ENCODE peak calls at places on chromosomes 2 and 18, in seven cellular contexts. J, X, G, F, U, V and B are unnamed samples.

GRCh38 chr2:187165936-187166335 is 282.1 kb downstream of the CALCRL start:
- DNase-seq in J (no peak), X (no peak), G (no peak), F (no peak), U (no peak), V (no peak), B (no peak)

GRCh38 chr2:98324181-98324580 is 22.1 kb upstream of the CNGA3 start:
- DNase-seq in J (peak), X (no peak), G (no peak), F (no peak), U (no peak), V (no peak), B (no peak)

GRCh38 chr2:69291004-69291650 is 95.9 kb downstream of the GFPT1 start:
- DNase-seq in J (peak), X (no peak), G (no peak), F (no peak), U (no peak), V (no peak), B (no peak)

GRCh38 chr2:196233033-196233807 is 61.8 kb upstream of the STK17B start:
- DNase-seq in J (peak), X (no peak), G (peak), F (peak), U (no peak), V (no peak), B (no peak)

GRCh38 chr2:233442028-233442310 is 87.7 kb downstream of the DGKD start:
- DNase-seq in J (no peak), X (peak), G (no peak), F (no peak), U (no peak), V (no peak), B (no peak)

GRCh38 chr2:26245231-26245732 is 543 bp downstream of the HADHB start:
- DNase-seq in J (peak), X (peak), G (no peak), F (no peak), U (peak), V (no peak), B (no peak)

GRCh38 chr2:210086292-210086691 is 83.9 kb downstream of the RPE start:
- DNase-seq in J (peak), X (no peak), G (no peak), F (no peak), U (no peak), V (no peak), B (no peak)

GRCh38 chr2:237720444-237720843 is 78.1 kb upstream of the RBM44 start:
- DNase-seq in J (no peak), X (no peak), G (no peak), F (no peak), U (no peak), V (no peak), B (no peak)

GRCh38 chr2:238114851-238115660 is 14.9 kb downstream of the ESPNL start:
- DNase-seq in J (no peak), X (no peak), G (no peak), F (no peak), U (no peak), V (no peak), B (no peak)

GRCh38 chr18:48297139-48297538 is 112.0 kb downstream of the ZBTB7C start:
- DNase-seq in J (no peak), X (no peak), G (no peak), F (no peak), U (no peak), V (no peak), B (peak)

GRCh38 chr2:199627417-199627816 is 169.7 kb upstream of the SATB2 start:
- DNase-seq in J (no peak), X (no peak), G (no peak), F (no peak), U (no peak), V (no peak), B (no peak)

GRCh38 chr2:174510583-174511189 is 23.9 kb upstream of the GPR155 start:
- DNase-seq in J (peak), X (no peak), G (no peak), F (no peak), U (peak), V (no peak), B (no peak)

GRCh38 chr18:38077219-38077618 is 511.6 kb upstream of the CELF4 start:
- DNase-seq in J (no peak), X (no peak), G (no peak), F (no peak), U (peak), V (no peak), B (no peak)

GRCh38 chr2:8247905-8248622 is 433.8 kb upstream of the ID2 start:
- DNase-seq in J (peak), X (no peak), G (no peak), F (no peak), U (no peak), V (no peak), B (peak)

GRCh38 chr2:236765475-236765874 is 195.8 kb downstream of the ACKR3 start:
- DNase-seq in J (no peak), X (no peak), G (no peak), F (no peak), U (no peak), V (no peak), B (peak)

GRCh38 chr2:37768491-37768925 is 97.1 kb upstream of the CDC42EP3 start:
- DNase-seq in J (peak), X (no peak), G (peak), F (peak), U (no peak), V (peak), B (peak)

GRCh38 chr2:181715033-181715630 is 34.8 kb upstream of the NEUROD1 start:
- DNase-seq in J (peak), X (peak), G (peak), F (peak), U (peak), V (peak), B (no peak)

GRCh38 chr2:179424571-179424970 is 159.9 kb upstream of the SESTD1 start:
- DNase-seq in J (no peak), X (no peak), G (no peak), F (no peak), U (no peak), V (no peak), B (no peak)

GRCh38 chr18:23114171-23114881 is 21.0 kb upstream of the CABLES1 start:
- DNase-seq in J (peak), X (no peak), G (no peak), F (no peak), U (no peak), V (no peak), B (no peak)

GRCh38 chr2:227201806-227202205 is 37.4 kb downstream of the COL4A3 start:
- DNase-seq in J (no peak), X (no peak), G (no peak), F (no peak), U (no peak), V (no peak), B (no peak)

GRCh38 chr2:101900375-101900774 is 91.4 kb upstream of the IL1R2 start:
- DNase-seq in J (no peak), X (no peak), G (no peak), F (no peak), U (no peak), V (no peak), B (no peak)

GRCh38 chr2:161307676-161308075 is 549 bp upstream of the PSMD14 start:
- DNase-seq in J (no peak), X (no peak), G (no peak), F (no peak), U (no peak), V (no peak), B (no peak)

GRCh38 chr2:12903272-12903671 is 186.5 kb downstream of the TRIB2 start:
- DNase-seq in J (peak), X (no peak), G (no peak), F (no peak), U (no peak), V (no peak), B (no peak)

GRCh38 chr2:207408086-207408794 is 121.5 kb upstream of the CREB1 start:
- DNase-seq in J (no peak), X (no peak), G (no peak), F (no peak), U (no peak), V (no peak), B (no peak)

GRCh38 chr2:231613054-231613654 is 20.5 kb downstream of the TEX44 start:
- DNase-seq in J (no peak), X (peak), G (no peak), F (peak), U (no peak), V (no peak), B (no peak)

GRCh38 chr2:37366773-37367172 is 22.3 kb downstream of the QPCT start:
- DNase-seq in J (no peak), X (no peak), G (no peak), F (no peak), U (no peak), V (no peak), B (no peak)

GRCh38 chr2:54406031-54406430 is 50.1 kb upstream of the SPTBN1 start:
- DNase-seq in J (no peak), X (no peak), G (no peak), F (no peak), U (no peak), V (no peak), B (no peak)

GRCh38 chr2:150495993-150496627 is 8.6 kb upstream of the RND3 start:
- DNase-seq in J (peak), X (no peak), G (peak), F (no peak), U (no peak), V (no peak), B (no peak)

GRCh38 chr2:65071499-65072180 is 15.4 kb downstream of the CEP68 start:
- DNase-seq in J (no peak), X (no peak), G (no peak), F (no peak), U (no peak), V (no peak), B (no peak)

GRCh38 chr2:173884403-173884802 is 80.8 kb downstream of the SP3 start:
- DNase-seq in J (peak), X (peak), G (peak), F (peak), U (peak), V (no peak), B (no peak)

GRCh38 chr18:31977270-31977872 is 34.4 kb upstream of the TRAPPC8 start:
- DNase-seq in J (peak), X (peak), G (no peak), F (peak), U (peak), V (no peak), B (no peak)

GRCh38 chr2:216693414-216694100 is 1.8 kb downstream of the IGFBP5 start:
- DNase-seq in J (no peak), X (no peak), G (no peak), F (no peak), U (no peak), V (no peak), B (no peak)

GRCh38 chr2:216695401-216695821 is at the start of gene IGFBP5:
- DNase-seq in J (peak), X (peak), G (no peak), F (peak), U (peak), V (peak), B (no peak)

GRCh38 chr2:216694826-216695217 is 527 bp downstream of the IGFBP5 start:
- DNase-seq in J (no peak), X (no peak), G (no peak), F (no peak), U (no peak), V (no peak), B (no peak)

GRCh38 chr2:216692636-216693413 is 2.5 kb downstream of the IGFBP5 start:
- DNase-seq in J (peak), X (peak), G (peak), F (peak), U (peak), V (peak), B (peak)

DNA sequence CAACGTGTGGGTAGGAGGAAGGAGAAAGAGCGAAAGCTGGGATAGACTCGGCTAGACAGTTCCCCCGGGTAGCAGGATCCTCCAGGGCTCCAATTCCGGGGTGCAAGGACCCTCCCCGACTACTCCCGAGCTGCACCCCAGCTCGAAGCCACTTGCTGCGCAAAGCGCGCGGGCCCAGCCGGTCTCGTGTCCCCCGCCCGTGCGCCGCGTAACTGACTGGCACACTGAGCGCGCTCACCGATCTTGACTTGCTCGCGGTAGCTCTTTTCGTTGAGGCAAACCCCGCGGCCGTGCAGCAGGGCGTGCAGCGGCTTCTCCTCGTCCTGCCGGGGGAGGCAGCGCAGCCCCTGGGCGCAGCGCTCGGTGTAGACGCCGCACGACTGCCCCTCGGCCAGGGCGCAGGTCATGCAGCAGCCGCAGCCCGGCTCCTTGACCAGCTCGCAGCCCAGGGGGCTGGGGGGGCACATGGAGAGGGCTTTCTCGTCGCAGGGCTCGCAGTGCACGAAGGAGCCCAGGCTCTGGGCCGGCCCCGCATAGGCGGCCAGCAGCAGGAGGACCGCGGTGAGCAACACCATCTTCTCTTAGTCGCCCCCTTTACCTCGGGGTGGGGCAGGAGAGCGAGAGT is 1.0 kb downstream of the IGFBP5 start:
- DNase-seq in J (no peak), X (peak), G (no peak), F (peak), U (no peak), V (no peak), B (no peak)
- H3K27ac ChIP-seq in J (peak), X (peak), G (no peak), F (peak), U (peak), V (peak), B (peak)

GRCh38 chr2:86037141-86037794 is 68.4 kb downstream of the POLR1A start:
- DNase-seq in J (peak), X (peak), G (no peak), F (peak), U (no peak), V (peak), B (no peak)

GRCh38 chr2:86037795-86038192 is 67.9 kb downstream of the POLR1A start:
- DNase-seq in J (no peak), X (peak), G (no peak), F (no peak), U (no peak), V (no peak), B (no peak)

GRCh38 chr2:86035883-86036789 is 69.5 kb downstream of the POLR1A start:
- DNase-seq in J (peak), X (peak), G (peak), F (peak), U (no peak), V (no peak), B (peak)

GRCh38 chr2:86035371-86035882 is 70.3 kb downstream of the POLR1A start:
- DNase-seq in J (no peak), X (no peak), G (no peak), F (no peak), U (no peak), V (no peak), B (no peak)

DNA sequence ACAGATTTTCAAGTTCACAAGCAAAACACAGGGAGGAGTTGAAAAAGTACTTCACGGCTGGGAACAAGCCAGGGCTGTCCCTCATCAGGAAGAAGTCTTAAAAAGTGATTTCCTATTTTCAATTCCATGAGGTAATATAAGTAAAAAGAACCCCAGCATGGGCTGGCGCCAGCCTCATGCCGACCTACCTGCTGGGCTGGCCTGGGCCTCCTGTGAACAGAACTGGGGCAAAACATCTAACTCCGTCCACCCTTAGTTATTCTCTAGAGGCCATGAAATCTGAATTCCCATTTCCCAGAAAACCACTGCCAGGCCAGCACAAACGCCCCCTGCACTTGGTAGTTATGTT is 68.9 kb downstream of the POLR1A start:
- DNase-seq in J (no peak), X (peak), G (no peak), F (no peak), U (no peak), V (no peak), B (no peak)
- H3K4me3 ChIP-seq in J (no peak), X (no peak), G (no peak), F (no peak), U (no peak), V (peak), B (no peak)

GRCh38 chr2:17298453-17298852 is 219.8 kb downstream of the RAD51AP2 start:
- DNase-seq in J (no peak), X (no peak), G (no peak), F (no peak), U (no peak), V (no peak), B (no peak)
- H3K27ac ChIP-seq in J (no peak), X (no peak), G (no peak), F (no peak), U (no peak), V (no peak), B (no peak)

DNA sequence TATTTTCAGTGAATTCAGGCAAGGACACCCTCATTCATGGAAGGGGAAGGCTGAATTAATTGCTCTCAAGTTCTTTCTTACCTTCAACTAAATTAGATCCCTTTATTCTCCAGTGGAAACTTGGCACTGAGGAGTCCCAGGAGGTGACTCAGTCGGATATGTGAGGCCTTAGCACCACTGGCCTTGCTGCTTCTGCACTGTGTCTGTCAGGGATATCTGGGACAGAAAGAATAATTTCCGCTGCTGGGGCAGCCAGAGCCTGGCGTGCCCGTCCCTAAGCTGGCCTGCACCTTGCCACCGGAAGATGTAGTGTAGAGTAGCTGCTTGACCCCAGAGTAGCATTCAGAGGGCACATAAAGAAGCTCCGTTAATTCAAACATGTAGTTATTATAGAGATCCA is 53.4 kb downstream of the LIMS1 start:
- DNase-seq in J (peak), X (no peak), G (peak), F (peak), U (no peak), V (no peak), B (no peak)
- H3K4me3 ChIP-seq in J (no peak), X (no peak), G (no peak), F (no peak), U (no peak), V (no peak), B (no peak)

GRCh38 chr2:70519453-70519852 is 34.2 kb downstream of the TGFA start:
- DNase-seq in J (no peak), X (no peak), G (no peak), F (no peak), U (no peak), V (no peak), B (no peak)

GRCh38 chr2:70520825-70521224 is 32.8 kb downstream of the TGFA start:
- DNase-seq in J (no peak), X (peak), G (no peak), F (no peak), U (no peak), V (no peak), B (no peak)

GRCh38 chr2:70517804-70518203 is 35.8 kb downstream of the TGFA start:
- DNase-seq in J (no peak), X (no peak), G (no peak), F (no peak), U (no peak), V (no peak), B (no peak)

GRCh38 chr2:70516596-70516995 is 37.0 kb downstream of the TGFA start:
- DNase-seq in J (no peak), X (no peak), G (no peak), F (no peak), U (no peak), V (no peak), B (no peak)

GRCh38 chr2:70518557-70518956 is 35.1 kb downstream of the TGFA start:
- DNase-seq in J (no peak), X (no peak), G (no peak), F (no peak), U (no peak), V (no peak), B (no peak)
- H3K27ac ChIP-seq in J (no peak), X (no peak), G (no peak), F (no peak), U (no peak), V (no peak), B (no peak)